ENCODE peak calls at places on chromosomes 6 and 20, in four cellular contexts. F, V, K and C are unnamed samples.
A peak's percentile ranks its signal among the peaks of the same experiment; 100 is the strongest.

GRCh38 chr6:28675600-28675999 is 149.9 kb downstream of the GPX5 start:
- DNase-seq in F (no peak), V (no peak), K (no peak), C (no peak)

GRCh38 chr20:25058051-25058796 is at the start of gene ACSS1:
- DNase-seq in F (peak; percentile 40), V (peak; percentile 43), K (peak; percentile 84), C (peak; percentile 94)

GRCh38 chr6:166710084-166710483 is 83.0 kb upstream of the RPS6KA2 start:
- DNase-seq in F (no peak), V (no peak), K (no peak), C (no peak)

GRCh38 chr20:496126-496696 is 33.9 kb upstream of the TBC1D20 start:
- DNase-seq in F (no peak), V (no peak), K (no peak), C (no peak)

GRCh38 chr6:168678588-168678987 is 237.6 kb downstream of the SMOC2 start:
- DNase-seq in F (no peak), V (no peak), K (no peak), C (no peak)

GRCh38 chr6:110530671-110531070 is 54.3 kb upstream of the SLC22A16 start:
- DNase-seq in F (peak; percentile 25), V (no peak), K (no peak), C (no peak)

GRCh38 chr6:34543421-34543820 is 12.7 kb downstream of the SPDEF start:
- DNase-seq in F (peak; percentile 41), V (no peak), K (no peak), C (no peak)

GRCh38 chr6:107361568-107362270 is 97.6 kb downstream of the PDSS2 start:
- DNase-seq in F (peak; percentile 76), V (no peak), K (no peak), C (no peak)

GRCh38 chr6:157615411-157615763 is 207.7 kb upstream of the SNX9 start:
- DNase-seq in F (no peak), V (no peak), K (peak; percentile 18), C (no peak)

GRCh38 chr20:58144071-58144470 is 84.4 kb downstream of the ANKRD60 start:
- DNase-seq in F (no peak), V (no peak), K (no peak), C (no peak)

GRCh38 chr6:131581523-131581922 is 8.5 kb downstream of the ARG1 start:
- DNase-seq in F (no peak), V (no peak), K (no peak), C (no peak)

GRCh38 chr6:35706468-35706867 is 17.8 kb upstream of the FKBP5 start:
- DNase-seq in F (no peak), V (no peak), K (no peak), C (no peak)

GRCh38 chr6:118529756-118530155 is 18.3 kb upstream of the PLN start:
- DNase-seq in F (no peak), V (no peak), K (no peak), C (no peak)

GRCh38 chr6:53244958-53245357 is 96.3 kb upstream of the GCM1 start:
- DNase-seq in F (peak; percentile 57), V (no peak), K (no peak), C (peak; percentile 77)

GRCh38 chr20:6075428-6076219 is 21.8 kb upstream of the LRRN4 start:
- DNase-seq in F (no peak), V (no peak), K (peak; percentile 7), C (no peak)

GRCh38 chr6:85041376-85041775 is 277.0 kb upstream of the TBX18 start:
- DNase-seq in F (no peak), V (no peak), K (no peak), C (no peak)

GRCh38 chr6:111737065-111737521 is 131.4 kb upstream of the TRAF3IP2 start:
- DNase-seq in F (peak; percentile 35), V (no peak), K (no peak), C (peak; percentile 45)

GRCh38 chr20:45433316-45433715 is 17.4 kb downstream of the PIGT start:
- DNase-seq in F (no peak), V (peak; percentile 82), K (peak; percentile 95), C (no peak)

GRCh38 chr6:52518279-52518944 is 58.4 kb downstream of the TRAM2 start:
- DNase-seq in F (no peak), V (no peak), K (no peak), C (no peak)

GRCh38 chr6:107819217-107819616 is 4.9 kb downstream of the SCML4 start:
- DNase-seq in F (no peak), V (no peak), K (no peak), C (no peak)

GRCh38 chr6:139778688-139779087 is 404.2 kb upstream of the CITED2 start:
- DNase-seq in F (peak; percentile 36), V (no peak), K (no peak), C (no peak)

GRCh38 chr6:137638926-137639706 is 144.9 kb upstream of the OLIG3 start:
- DNase-seq in F (no peak), V (no peak), K (no peak), C (peak; percentile 52)

GRCh38 chr6:34587325-34587724 is 31.2 kb upstream of the SPDEF start:
- DNase-seq in F (no peak), V (no peak), K (no peak), C (no peak)

GRCh38 chr6:146027586-146028249 is 1.1 kb upstream of the GRM1 start:
- DNase-seq in F (no peak), V (no peak), K (no peak), C (no peak)

GRCh38 chr20:7094438-7094997 is 327.0 kb downstream of the BMP2 start:
- DNase-seq in F (peak; percentile 73), V (no peak), K (peak; percentile 23), C (peak; percentile 36)

GRCh38 chr6:104682722-104683643 is 176.7 kb downstream of the HACE1 start:
- DNase-seq in F (peak; percentile 74), V (no peak), K (peak; percentile 34), C (peak; percentile 68)